ENCODE peak calls at places on chromosomes 11 and 22, in ten cellular contexts. E is neural progenitor cell, L is A549, S is thoracic aorta, U is MM.1S, M is neuronal stem cell, A is OCI-LY7, P is osteoblast, I is H9, Z is fibroblast of lung. N is an unnamed sample. For H3K4me1, the result is how much of the 10 kb centered on the place peaks cover.

GRCh38 chr11:60130496-60130895 is 42.0 kb downstream of the MS4A2 start:
- DNase-seq in I (peak), Z (no peak), E (peak), U (peak), M (peak), S (no peak), P (no peak), A (peak), L (peak), N (no peak)

GRCh38 chr22:25066861-25067435 is 114.4 kb downstream of the KIAA1671 start:
- DNase-seq in Z (no peak), P (peak), E (no peak), S (no peak), U (no peak), M (no peak), A (no peak), I (no peak), L (no peak), N (no peak)

GRCh38 chr11:10432971-10433370 is 22.1 kb upstream of the AMPD3 start:
- DNase-seq in I (no peak), A (no peak), E (no peak), P (no peak), M (no peak), U (no peak), L (no peak), S (no peak), Z (no peak), N (no peak)

GRCh38 chr11:126363706-126364245 is 8.3 kb downstream of the ST3GAL4 start:
- DNase-seq in I (no peak), S (no peak), E (peak), L (no peak), M (no peak), A (no peak), P (no peak), U (no peak), Z (no peak), N (peak)

GRCh38 chr11:84089072-84090057 is 803.2 kb upstream of the CCDC90B start:
- DNase-seq in A (no peak), L (no peak), U (no peak), M (no peak), E (no peak), I (no peak), Z (peak), P (peak), S (no peak), N (no peak)

GRCh38 chr11:1384206-1384965 is 5.3 kb upstream of the BRSK2 start:
- DNase-seq in Z (no peak), L (no peak), I (no peak), U (no peak), S (no peak), E (no peak), A (no peak), P (peak), M (no peak), N (peak)

GRCh38 chr11:27201454-27202302 is 161.1 kb downstream of the BBOX1 start:
- DNase-seq in I (no peak), P (no peak), M (no peak), U (no peak), S (peak), E (no peak), Z (peak), A (peak), L (peak), N (peak)

GRCh38 chr11:61571337-61571736 is 9.5 kb downstream of the SYT7 start:
- DNase-seq in U (no peak), L (no peak), S (no peak), A (no peak), E (no peak), P (no peak), I (no peak), M (no peak), Z (no peak), N (no peak)

GRCh38 chr11:2142762-2143202 is 3.6 kb upstream of the IGF2 start:
- DNase-seq in Z (no peak), S (no peak), M (no peak), U (no peak), L (no peak), P (peak), A (no peak), E (no peak), I (no peak), N (no peak)

GRCh38 chr11:34189191-34189590 is 83.8 kb downstream of the NAT10 start:
- DNase-seq in S (no peak), E (no peak), Z (no peak), L (no peak), M (no peak), P (no peak), A (no peak), I (no peak), U (no peak), N (no peak)

GRCh38 chr11:12071574-12071973 is 38.8 kb upstream of the MICAL2 start:
- DNase-seq in U (no peak), A (no peak), Z (no peak), P (no peak), E (no peak), S (no peak), I (no peak), M (no peak), L (peak), N (peak)

GRCh38 chr22:31400023-31400397 is 606 bp downstream of the DRG1 start:
- DNase-seq in S (no peak), M (peak), A (no peak), Z (peak), U (no peak), E (peak), L (no peak), P (peak), I (no peak), N (no peak)

GRCh38 chr11:117828641-117829368 is 4.3 kb upstream of the FXYD2 start:
- DNase-seq in Z (peak), S (peak), A (no peak), L (peak), U (no peak), M (no peak), I (peak), E (no peak), P (peak), N (peak)

GRCh38 chr22:19612866-19613572 is 88.8 kb upstream of the CLDN5 start:
- DNase-seq in P (peak), L (no peak), A (no peak), I (no peak), E (no peak), U (no peak), M (no peak), S (no peak), Z (no peak), N (no peak)

GRCh38 chr11:2837096-2837601 is 48.4 kb downstream of the CDKN1C start:
- DNase-seq in P (peak), M (peak), A (no peak), I (peak), Z (peak), U (no peak), S (no peak), E (peak), L (peak), N (peak)

GRCh38 chr11:122178795-122179194 is 62.8 kb upstream of the BLID start:
- DNase-seq in Z (no peak), S (no peak), U (no peak), A (no peak), I (no peak), E (no peak), M (no peak), P (no peak), L (no peak), N (no peak)

GRCh38 chr11:118893662-118894061 is 10.0 kb downstream of the CXCR5 start:
- DNase-seq in M (no peak), U (no peak), Z (no peak), S (no peak), E (no peak), I (no peak), A (no peak), L (no peak), P (peak), N (peak)

GRCh38 chr11:95720219-95720618 is 69.4 kb downstream of the FAM76B start:
- DNase-seq in I (no peak), A (no peak), M (no peak), P (no peak), E (no peak), Z (no peak), L (no peak), S (no peak), U (peak), N (no peak)

GRCh38 chr11:17744151-17744940 is 9.8 kb downstream of the KCNC1 start:
- DNase-seq in I (no peak), A (no peak), P (peak), L (no peak), S (no peak), M (no peak), E (no peak), U (no peak), Z (peak), N (peak)

GRCh38 chr11:74707602-74708510 is 23.4 kb downstream of the CHRDL2 start:
- DNase-seq in I (no peak), L (no peak), E (no peak), M (no peak), U (no peak), A (no peak), S (no peak), Z (no peak), P (no peak), N (no peak)

GRCh38 chr11:19735512-19735911 is 22.9 kb downstream of the NAV2 start:
- DNase-seq in Z (peak), I (no peak), P (no peak), L (no peak), A (no peak), M (no peak), E (no peak), S (no peak), U (no peak), N (no peak)

GRCh38 chr11:19660076-19660475 is 52.6 kb upstream of the NAV2 start:
- DNase-seq in S (no peak), A (no peak), L (peak), U (peak), E (no peak), P (no peak), M (no peak), Z (peak), I (no peak), N (no peak)

GRCh38 chr11:43282607-43283440 is 29.0 kb upstream of the API5 start:
- DNase-seq in L (peak), M (peak), U (peak), S (no peak), A (peak), P (peak), Z (peak), I (peak), E (peak), N (no peak)

GRCh38 chr11:93000511-93001476 is 31.3 kb downstream of the MTNR1B start:
- DNase-seq in Z (peak), M (no peak), U (no peak), A (no peak), L (peak), I (no peak), E (no peak), P (peak), S (no peak), N (no peak)

GRCh38 chr11:71998649-71999310 is at the start of gene IL18BP:
- DNase-seq in Z (no peak), U (no peak), S (no peak), P (peak), I (no peak), A (peak), L (no peak), M (no peak), E (no peak), N (peak)

GRCh38 chr22:39926175-39927152 is 25.6 kb downstream of the GRAP2 start:
- DNase-seq in I (no peak), S (no peak), U (no peak), A (no peak), Z (no peak), P (no peak), E (no peak), M (no peak), L (no peak), N (no peak)

GRCh38 chr22:33666661-33667619 is 253.3 kb downstream of the LARGE1 start:
- DNase-seq in M (no peak), E (peak), L (no peak), Z (no peak), U (no peak), P (no peak), S (no peak), I (no peak), A (peak), N (no peak)

GRCh38 chr11:30370164-30370563 is 47.3 kb downstream of the ARL14EP start:
- DNase-seq in P (no peak), A (no peak), E (no peak), S (no peak), Z (no peak), I (no peak), U (no peak), M (no peak), L (no peak), N (no peak)

GRCh38 chr11:1807628-1807995 is 27.2 kb upstream of the SYT8 start:
- DNase-seq in E (no peak), S (no peak), Z (no peak), U (no peak), L (peak), I (no peak), M (no peak), P (peak), A (no peak), N (no peak)

GRCh38 chr22:24741357-24741756 is 33.2 kb downstream of the PIWIL3 start:
- DNase-seq in E (no peak), M (no peak), L (no peak), I (no peak), U (no peak), Z (no peak), P (no peak), S (no peak), A (no peak), N (no peak)

GRCh38 chr11:112176077-112176476 is 765 bp downstream of the BCO2 start:
- DNase-seq in A (no peak), P (no peak), U (no peak), Z (no peak), I (no peak), S (no peak), E (no peak), M (no peak), L (no peak), N (no peak)

GRCh38 chr22:30968015-30968923 is at the start of gene MORC2:
- DNase-seq in S (no peak), M (peak), E (no peak), A (no peak), L (peak), I (peak), P (peak), U (peak), Z (no peak), N (peak)

GRCh38 chr11:102840018-102840417 is 3.4 kb downstream of the MMP3 start:
- DNase-seq in A (no peak), M (no peak), S (no peak), E (no peak), I (no peak), Z (no peak), L (no peak), U (no peak), P (no peak), N (no peak)

GRCh38 chr11:33778682-33779081 is 4.4 kb upstream of the FBXO3 start:
- DNase-seq in U (no peak), M (no peak), I (no peak), S (no peak), P (peak), A (no peak), L (no peak), E (peak), Z (peak), N (no peak)

GRCh38 chr11:123479048-123479837 is 49.2 kb downstream of the GRAMD1B start:
- DNase-seq in I (no peak), S (no peak), M (no peak), L (no peak), Z (no peak), E (no peak), A (peak), P (peak), U (peak), N (no peak)

GRCh38 chr11:123475478-123475877 is 45.4 kb downstream of the GRAMD1B start:
- DNase-seq in M (peak), P (no peak), E (peak), L (peak), A (no peak), Z (peak), S (no peak), U (no peak), I (no peak), N (no peak)

GRCh38 chr11:123480290-123480815 is 50.3 kb downstream of the GRAMD1B start:
- DNase-seq in Z (no peak), I (no peak), U (no peak), M (no peak), S (no peak), L (no peak), A (no peak), E (no peak), P (no peak), N (no peak)

GRCh38 chr11:123477205-123477907 is 47.3 kb downstream of the GRAMD1B start:
- DNase-seq in E (no peak), L (no peak), I (no peak), U (no peak), A (no peak), S (no peak), P (no peak), Z (no peak), M (no peak), N (no peak)

GRCh38 chr11:123478352-123478986 is 48.4 kb downstream of the GRAMD1B start:
- DNase-seq in U (peak), A (peak), S (no peak), P (peak), M (peak), E (peak), L (peak), I (peak), Z (peak), N (no peak)
- H3K4me1 ChIP-seq in U (under half), A (under half), S (under half), P (under half), M (under half), E (under half), L (half or more), I (under half), Z (under half), N (under half)

GRCh38 chr11:31813242-31813960 is 2.3 kb upstream of the PAX6 start:
- DNase-seq in Z (no peak), P (peak), A (no peak), M (no peak), E (peak), L (no peak), I (no peak), U (no peak), S (no peak), N (no peak)
- H3K4me1 ChIP-seq in Z (under half), P (under half), A (under half), M (under half), E (under half), L (under half), I (under half), U (under half), S (half or more), N (under half)

DNA sequence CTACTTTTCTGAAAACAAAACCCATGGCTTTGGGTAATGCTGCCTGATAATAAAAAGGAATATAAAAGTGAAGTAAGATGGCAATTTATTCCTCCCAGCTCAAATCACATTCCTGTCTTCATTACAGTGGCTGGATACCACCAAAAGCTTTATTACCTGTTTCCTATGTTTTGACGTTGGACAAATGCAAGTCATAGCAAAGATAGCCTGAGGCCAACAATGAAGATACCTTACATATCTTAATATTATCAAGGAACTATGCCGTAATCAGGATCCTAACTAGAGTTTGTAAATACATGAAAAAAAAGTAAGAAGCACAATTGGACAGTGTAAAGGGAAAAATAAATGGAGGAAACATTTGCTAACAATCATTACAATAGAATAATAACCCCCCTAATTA is 202.4 kb downstream of the SOX6 start:
- DNase-seq in Z (no peak), S (no peak), P (no peak), E (no peak), U (no peak), I (no peak), A (no peak), L (no peak), M (no peak), N (no peak)
- H3K4me1 ChIP-seq in Z (under half), S (under half), P (under half), E (under half), U (under half), I (under half), A (under half), L (half or more), M (under half), N (under half)

GRCh38 chr22:46833228-46833627 is 70.8 kb downstream of the TBC1D22A start:
- DNase-seq in U (no peak), A (peak), Z (no peak), M (no peak), P (no peak), S (no peak), E (peak), L (peak), I (peak), N (no peak)
- H3K4me1 ChIP-seq in U (under half), A (under half), Z (under half), M (under half), P (under half), S (under half), E (under half), L (under half), I (under half), N (under half)

DNA sequence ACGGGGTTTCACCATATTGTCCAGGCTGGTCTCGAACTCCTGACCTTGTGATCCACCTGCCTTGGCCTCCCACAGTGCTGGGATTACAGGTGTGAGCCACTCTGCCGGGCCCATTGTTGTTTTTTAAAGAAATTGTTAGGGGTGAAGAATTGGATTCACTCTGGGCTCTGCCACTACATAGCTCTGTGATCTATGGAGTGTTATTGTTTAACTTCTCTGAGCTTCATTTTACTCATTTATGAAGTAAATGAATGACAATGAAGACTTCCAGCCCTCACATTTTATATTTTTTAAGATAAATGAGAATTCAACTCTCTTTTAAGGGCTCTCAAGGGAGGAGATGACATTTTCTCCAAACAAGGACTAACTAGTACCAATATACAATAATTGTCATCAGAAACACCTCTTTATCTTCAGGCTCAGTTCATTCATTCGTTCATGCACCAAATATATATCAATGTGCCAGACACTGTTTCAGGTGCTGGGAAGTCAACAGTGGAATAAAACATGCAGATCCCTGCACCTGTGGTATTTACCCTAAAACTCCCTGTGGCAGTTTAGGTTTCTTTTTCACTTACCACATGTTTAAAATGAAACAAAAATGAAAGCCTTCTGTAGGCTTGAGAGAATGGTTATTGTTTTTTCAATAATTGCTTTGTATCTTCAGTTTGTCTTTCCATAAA is 23.5 kb upstream of the GRAMD1B start:
- DNase-seq in L (no peak), E (no peak), P (no peak), M (no peak), A (no peak), U (peak), Z (no peak), I (no peak), S (no peak), N (no peak)
- H3K4me1 ChIP-seq in L (under half), E (half or more), P (under half), M (under half), A (under half), U (under half), Z (under half), I (under half), S (under half), N (under half)

GRCh38 chr11:134539285-134539684 is 127.2 kb upstream of the B3GAT1 start:
- DNase-seq in A (no peak), M (no peak), Z (no peak), I (no peak), L (no peak), U (no peak), E (no peak), P (no peak), S (no peak), N (peak)
- H3K4me1 ChIP-seq in A (under half), M (under half), Z (under half), I (under half), L (under half), U (under half), E (under half), P (under half), S (under half), N (under half)

GRCh38 chr22:36463783-36464184 is 17.7 kb downstream of the TXN2 start:
- DNase-seq in S (no peak), E (no peak), P (no peak), L (no peak), M (no peak), A (no peak), I (no peak), U (no peak), Z (no peak), N (peak)
- H3K4me1 ChIP-seq in S (half or more), E (under half), P (under half), L (half or more), M (under half), A (under half), I (under half), U (under half), Z (under half), N (under half)